ENCODE peak calls at places on chromosomes 11 and 22, in eight cellular contexts. A is sigmoid colon, C is HCT116, X is tibial artery, G is fibroblast of lung, H is cardiac muscle cell, K is A673, L is SK-N-SH. P is an unnamed sample.

GRCh38 chr22:49334976-49335375 is 492.7 kb downstream of the BRD1 start:
- DNase-seq in A (no peak), C (no peak), X (no peak), G (no peak), H (no peak), K (no peak), L (no peak), P (no peak)

GRCh38 chr11:11969380-11970215 is 38.8 kb downstream of the DKK3 start:
- DNase-seq in A (peak; percentile 71), C (no peak), X (no peak), G (no peak), H (no peak), K (no peak), L (no peak), P (no peak)

GRCh38 chr22:24230911-24231656 is 13.8 kb downstream of the GGT5 start:
- DNase-seq in A (peak; percentile 65), C (no peak), X (peak; percentile 69), G (no peak), H (peak; percentile 36), K (peak; percentile 53), L (peak; percentile 53), P (no peak)

GRCh38 chr11:62505784-62506145 is 40.8 kb downstream of the AHNAK start:
- DNase-seq in A (no peak), C (no peak), X (no peak), G (no peak), H (no peak), K (no peak), L (no peak), P (no peak)

GRCh38 chr11:252666-253065 is 15.9 kb downstream of the PSMD13 start:
- DNase-seq in A (no peak), C (no peak), X (no peak), G (no peak), H (no peak), K (no peak), L (no peak), P (no peak)

GRCh38 chr11:61599968-61600710 is 19.3 kb upstream of the SYT7 start:
- DNase-seq in A (no peak), C (no peak), X (no peak), G (no peak), H (no peak), K (no peak), L (no peak), P (no peak)

GRCh38 chr11:121383726-121384125 is 68.4 kb upstream of the SORL1 start:
- DNase-seq in A (no peak), C (no peak), X (no peak), G (no peak), H (no peak), K (no peak), L (no peak), P (no peak)

GRCh38 chr11:118625036-118625690 is 17.7 kb downstream of the PHLDB1 start:
- DNase-seq in A (no peak), C (no peak), X (no peak), G (no peak), H (no peak), K (no peak), L (no peak), P (no peak)

GRCh38 chr11:112113539-112114457 is 27.1 kb downstream of the SDHD start:
- DNase-seq in A (no peak), C (peak; percentile 49), X (no peak), G (peak; percentile 76), H (peak; percentile 76), K (peak; percentile 82), L (peak; percentile 64), P (peak; percentile 21)

GRCh38 chr11:86695391-86695790 is 23.0 kb upstream of the ME3 start:
- DNase-seq in A (no peak), C (no peak), X (no peak), G (no peak), H (no peak), K (peak; percentile 33), L (no peak), P (no peak)

GRCh38 chr11:70343631-70344030 is 54.7 kb upstream of the CTTN start:
- DNase-seq in A (no peak), C (no peak), X (no peak), G (no peak), H (no peak), K (no peak), L (no peak), P (no peak)

GRCh38 chr22:20610243-20610686 is 102.9 kb downstream of the MED15 start:
- DNase-seq in A (no peak), C (no peak), X (no peak), G (no peak), H (no peak), K (no peak), L (no peak), P (no peak)

GRCh38 chr22:29493636-29494035 is 13.6 kb downstream of the NEFH start:
- DNase-seq in A (no peak), C (no peak), X (no peak), G (no peak), H (no peak), K (no peak), L (no peak), P (no peak)

GRCh38 chr11:79291948-79292347 is 148.9 kb downstream of the TENM4 start:
- DNase-seq in A (no peak), C (no peak), X (no peak), G (no peak), H (no peak), K (no peak), L (no peak), P (no peak)

GRCh38 chr22:45612451-45612901 is 59.2 kb upstream of the ATXN10 start:
- DNase-seq in A (peak; percentile 84), C (no peak), X (peak; percentile 73), G (peak; percentile 87), H (no peak), K (no peak), L (no peak), P (peak; percentile 86)

GRCh38 chr11:116607027-116607426 is 165.8 kb downstream of the BUD13 start:
- DNase-seq in A (no peak), C (no peak), X (no peak), G (no peak), H (no peak), K (no peak), L (no peak), P (no peak)

GRCh38 chr11:94100253-94100652 is 28.4 kb upstream of the PANX1 start:
- DNase-seq in A (no peak), C (no peak), X (no peak), G (no peak), H (no peak), K (no peak), L (no peak), P (no peak)

GRCh38 chr11:114308689-114309089 is 12.5 kb downstream of the NNMT start:
- DNase-seq in A (no peak), C (no peak), X (peak; percentile 86), G (peak; percentile 62), H (no peak), K (no peak), L (no peak), P (no peak)

GRCh38 chr22:24424001-24424900 is 3.1 kb upstream of the ADORA2A start:
- DNase-seq in A (no peak), C (no peak), X (no peak), G (no peak), H (no peak), K (no peak), L (no peak), P (no peak)

GRCh38 chr11:67281552-67282150 is 7.5 kb upstream of the ANKRD13D start:
- DNase-seq in A (peak; percentile 57), C (no peak), X (peak; percentile 58), G (no peak), H (no peak), K (no peak), L (no peak), P (no peak)

GRCh38 chr11:74672956-74673895 is 58.0 kb downstream of the CHRDL2 start:
- DNase-seq in A (peak; percentile 93), C (no peak), X (peak; percentile 94), G (peak; percentile 97), H (no peak), K (peak; percentile 65), L (peak; percentile 77), P (peak; percentile 83)

GRCh38 chr11:33532720-33533119 is 167.9 kb downstream of the C11orf91 start:
- DNase-seq in A (no peak), C (no peak), X (no peak), G (no peak), H (no peak), K (no peak), L (no peak), P (no peak)

GRCh38 chr11:12440565-12440964 is 63.2 kb downstream of the PARVA start:
- DNase-seq in A (no peak), C (no peak), X (no peak), G (no peak), H (no peak), K (no peak), L (no peak), P (no peak)

GRCh38 chr22:17107547-17107810 is 13.7 kb downstream of the TMEM121B start:
- DNase-seq in A (no peak), C (no peak), X (no peak), G (no peak), H (no peak), K (no peak), L (no peak), P (no peak)

GRCh38 chr22:17110791-17111550 is 10.2 kb downstream of the TMEM121B start:
- DNase-seq in A (peak; percentile 9), C (no peak), X (no peak), G (no peak), H (no peak), K (no peak), L (no peak), P (no peak)

GRCh38 chr22:17109976-17110375 is 11.2 kb downstream of the TMEM121B start:
- DNase-seq in A (no peak), C (no peak), X (no peak), G (no peak), H (no peak), K (no peak), L (no peak), P (no peak)

GRCh38 chr22:17108256-17109112 is 12.7 kb downstream of the TMEM121B start:
- DNase-seq in A (no peak), C (no peak), X (no peak), G (no peak), H (no peak), K (no peak), L (no peak), P (no peak)

GRCh38 chr22:17109113-17109865 is 11.9 kb downstream of the TMEM121B start:
- DNase-seq in A (peak; percentile 42), C (no peak), X (no peak), G (no peak), H (no peak), K (no peak), L (no peak), P (no peak)
- H3K4me3 ChIP-seq in A (no peak overlapping the region), C (no peak overlapping the region), X (no peak overlapping the region), G (no peak overlapping the region), H (no peak overlapping the region), K (no peak overlapping the region), L (no peak overlapping the region), P (no peak overlapping the region)

GRCh38 chr11:59669611-59670009 is 773 bp upstream of the PATL1 start:
- DNase-seq in A (peak; percentile 73), C (no peak), X (peak; percentile 73), G (peak; percentile 72), H (no peak), K (peak; percentile 72), L (no peak), P (no peak)
- TF ChIP-seq CTCF in A (no peak), C (no peak), X (no peak), G (no peak), H (no peak), K (no peak), L (no peak), P (no peak)

GRCh38 chr11:129209891-129210830 is 18.0 kb upstream of the ARHGAP32 start:
- DNase-seq in A (no peak), C (no peak), X (no peak), G (no peak), H (no peak), K (no peak), L (no peak), P (no peak)
- H3K4me3 ChIP-seq in A (no peak overlapping the region), C (no peak overlapping the region), X (no peak overlapping the region), G (no peak overlapping the region), H (no peak overlapping the region), K (no peak overlapping the region), L (no peak overlapping the region), P (no peak overlapping the region)

GRCh38 chr11:69166186-69167115 is 10.7 kb downstream of the SMIM38 start:
- DNase-seq in A (no peak), C (peak; percentile 35), X (peak; percentile 74), G (peak; percentile 84), H (peak; percentile 53), K (peak; percentile 93), L (peak; percentile 46), P (peak; percentile 83)
- TF ChIP-seq CTCF in A (no peak), C (no peak), X (peak; percentile 28), G (peak; percentile 26), H (peak; percentile 30), K (no peak), L (peak; percentile 48), P (peak; percentile 30)

P was measured in kidney epithelial cell.